ENCODE peak calls at places on chromosomes 11 and 22, in ten cellular contexts. X, N, E, L, A, W, M, U, V and Y are unnamed samples. For H3K4me1, the result is how much of the 10 kb centered on the place peaks cover.

GRCh38 chr11:45839204-45839603 is 8.1 kb upstream of the CRY2 start:
- DNase-seq in X (peak), N (no peak), E (no peak), L (no peak), A (no peak), W (no peak), M (no peak), U (no peak), V (no peak), Y (no peak)

GRCh38 chr11:11171854-11172253 is 181.2 kb downstream of the CSNK2A3 start:
- DNase-seq in X (no peak), N (no peak), E (no peak), L (peak), A (no peak), W (no peak), M (no peak), U (no peak), V (no peak), Y (peak)

GRCh38 chr22:50542416-50542927 is 3.2 kb upstream of the KLHDC7B start:
- DNase-seq in X (no peak), N (no peak), E (no peak), L (no peak), A (no peak), W (no peak), M (no peak), U (no peak), V (no peak), Y (no peak)

GRCh38 chr11:59562292-59562691 is 51.0 kb downstream of the OR4D9 start:
- DNase-seq in X (no peak), N (no peak), E (no peak), L (no peak), A (no peak), W (no peak), M (no peak), U (no peak), V (no peak), Y (no peak)

GRCh38 chr11:104968856-104969776 is 742 bp upstream of the CASP4 start:
- DNase-seq in X (peak), N (no peak), E (no peak), L (no peak), A (peak), W (no peak), M (peak), U (no peak), V (no peak), Y (no peak)

GRCh38 chr11:100672483-100673038 is 14.5 kb upstream of the ARHGAP42 start:
- DNase-seq in X (no peak), N (no peak), E (no peak), L (no peak), A (no peak), W (no peak), M (no peak), U (no peak), V (no peak), Y (no peak)

GRCh38 chr11:66549696-66550095 is 3.0 kb downstream of the ACTN3 start:
- DNase-seq in X (no peak), N (no peak), E (no peak), L (no peak), A (no peak), W (no peak), M (no peak), U (no peak), V (no peak), Y (no peak)

GRCh38 chr11:106724293-106724892 is 293.9 kb downstream of the GUCY1A2 start:
- DNase-seq in X (no peak), N (no peak), E (no peak), L (no peak), A (no peak), W (no peak), M (no peak), U (no peak), V (no peak), Y (no peak)

GRCh38 chr11:64262271-64263002 is 11.1 kb downstream of the PLCB3 start:
- DNase-seq in X (no peak), N (no peak), E (no peak), L (no peak), A (no peak), W (no peak), M (no peak), U (no peak), V (no peak), Y (no peak)

GRCh38 chr11:415640-416041 is 842 bp upstream of the SIGIRR start:
- DNase-seq in X (no peak), N (no peak), E (no peak), L (no peak), A (no peak), W (no peak), M (no peak), U (no peak), V (no peak), Y (no peak)

GRCh38 chr11:46564459-46564858 is 29.4 kb downstream of the AMBRA1 start:
- DNase-seq in X (no peak), N (no peak), E (no peak), L (no peak), A (no peak), W (no peak), M (no peak), U (no peak), V (no peak), Y (no peak)

GRCh38 chr22:45946805-45947600 is 30.0 kb downstream of the WNT7B start:
- DNase-seq in X (no peak), N (no peak), E (no peak), L (no peak), A (no peak), W (no peak), M (no peak), U (no peak), V (no peak), Y (no peak)

GRCh38 chr11:763549-764321 is 13.6 kb downstream of the GATD1 start:
- DNase-seq in X (no peak), N (no peak), E (no peak), L (no peak), A (no peak), W (no peak), M (no peak), U (no peak), V (no peak), Y (no peak)

GRCh38 chr22:19175602-19176174 is 2.8 kb downstream of the SLC25A1 start:
- DNase-seq in X (no peak), N (no peak), E (no peak), L (no peak), A (no peak), W (no peak), M (no peak), U (no peak), V (no peak), Y (no peak)
- H3K4me1 ChIP-seq in X (half or more), N (under half), E (half or more), L (under half), A (half or more), W (under half), M (half or more), U (under half), V (half or more), Y (under half)

GRCh38 chr11:122804161-122804560 is 34.1 kb upstream of the CRTAM start:
- DNase-seq in X (no peak), N (no peak), E (no peak), L (no peak), A (no peak), W (no peak), M (no peak), U (peak), V (no peak), Y (no peak)

GRCh38 chr11:122803716-122804115 is 34.6 kb upstream of the CRTAM start:
- DNase-seq in X (no peak), N (no peak), E (no peak), L (no peak), A (no peak), W (no peak), M (no peak), U (peak), V (no peak), Y (no peak)

GRCh38 chr11:122804796-122805195 is 33.5 kb upstream of the CRTAM start:
- DNase-seq in X (no peak), N (no peak), E (no peak), L (no peak), A (no peak), W (no peak), M (no peak), U (peak), V (no peak), Y (no peak)

GRCh38 chr11:122803306-122803705 is 35.0 kb upstream of the CRTAM start:
- DNase-seq in X (no peak), N (no peak), E (no peak), L (no peak), A (no peak), W (no peak), M (no peak), U (peak), V (no peak), Y (no peak)

DNA sequence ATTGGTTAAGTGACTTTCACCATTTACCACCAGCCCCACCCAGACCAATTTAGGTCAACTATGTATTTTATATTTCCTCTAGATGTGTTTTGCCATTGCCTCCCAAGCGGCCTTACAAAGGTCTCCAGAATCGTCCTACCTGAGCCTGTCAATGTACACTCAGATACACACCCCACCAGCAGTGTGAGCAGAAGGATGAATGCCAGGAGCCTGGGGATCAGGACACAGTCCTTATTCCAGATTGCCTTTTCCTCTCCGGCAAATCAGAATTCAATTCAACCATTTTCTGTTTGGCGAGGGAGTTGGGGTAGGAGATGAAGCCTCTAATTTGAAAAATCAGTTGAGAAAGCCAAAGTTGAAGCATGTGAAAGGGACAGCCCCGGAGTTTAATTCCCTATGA is 35.4 kb upstream of the CRTAM start:
- DNase-seq in X (no peak), N (no peak), E (no peak), L (no peak), A (no peak), W (no peak), M (no peak), U (no peak), V (no peak), Y (no peak)
- H3K27ac ChIP-seq in X (no peak), N (no peak), E (no peak), L (no peak), A (no peak), W (peak), M (no peak), U (peak), V (no peak), Y (no peak)

GRCh38 chr11:61497473-61497872 is 11.1 kb upstream of the LRRC10B start:
- DNase-seq in X (no peak), N (no peak), E (no peak), L (no peak), A (no peak), W (no peak), M (no peak), U (no peak), V (no peak), Y (no peak)

GRCh38 chr11:61497876-61498275 is 10.7 kb upstream of the LRRC10B start:
- DNase-seq in X (no peak), N (no peak), E (no peak), L (no peak), A (no peak), W (no peak), M (no peak), U (no peak), V (no peak), Y (no peak)

GRCh38 chr11:61495801-61496601 is 12.5 kb upstream of the LRRC10B start:
- DNase-seq in X (no peak), N (no peak), E (no peak), L (no peak), A (no peak), W (no peak), M (no peak), U (no peak), V (no peak), Y (no peak)

GRCh38 chr11:61498767-61499341 is 9.7 kb upstream of the LRRC10B start:
- DNase-seq in X (no peak), N (no peak), E (no peak), L (no peak), A (no peak), W (no peak), M (no peak), U (no peak), V (no peak), Y (no peak)

DNA sequence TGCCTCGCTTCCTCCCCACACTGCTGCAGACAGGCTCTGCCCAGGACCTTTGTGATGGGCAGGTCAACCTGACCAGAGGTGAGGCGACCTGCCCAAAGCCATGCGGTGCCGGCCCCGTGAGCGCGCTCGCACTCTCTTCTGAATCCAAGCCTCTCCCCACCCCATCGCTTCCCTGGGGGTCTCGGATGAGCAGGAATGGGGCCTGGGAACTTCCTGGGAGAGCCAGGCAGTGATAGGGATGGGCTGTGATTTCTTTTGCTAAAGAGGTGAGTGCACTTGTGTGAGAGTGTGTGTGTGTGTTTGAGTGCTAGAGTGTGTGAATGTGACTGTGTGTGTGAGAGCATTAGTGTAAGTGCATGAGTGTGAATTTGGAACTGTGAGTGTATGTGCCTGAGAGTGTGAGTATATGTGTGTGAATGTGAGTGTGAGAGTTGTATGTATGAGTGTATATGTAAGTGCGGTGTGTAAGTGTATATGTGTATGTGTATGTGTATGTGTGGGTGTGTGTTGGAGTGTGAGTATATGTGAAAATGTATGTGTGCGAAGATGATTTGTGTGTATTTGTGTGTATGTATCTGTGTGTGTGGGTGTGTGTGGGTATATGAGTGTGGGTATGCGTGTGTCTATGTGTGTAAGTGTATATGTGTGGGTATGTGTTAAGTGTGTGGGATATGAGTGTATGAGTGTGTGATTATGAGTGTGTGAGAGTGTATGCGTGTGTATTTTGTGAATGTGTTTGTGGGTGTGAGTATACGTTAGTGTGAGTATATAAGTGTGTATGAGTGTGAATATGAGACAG is 11.7 kb upstream of the LRRC10B start:
- DNase-seq in X (no peak), N (no peak), E (no peak), L (no peak), A (no peak), W (no peak), M (no peak), U (no peak), V (no peak), Y (no peak)
- H3K4me1 ChIP-seq in X (under half), N (under half), E (under half), L (under half), A (under half), W (under half), M (under half), U (under half), V (under half), Y (under half)

GRCh38 chr11:44094260-44094868 is 1.1 kb upstream of the EXT2 start:
- DNase-seq in X (peak), N (peak), E (peak), L (peak), A (no peak), W (peak), M (peak), U (peak), V (peak), Y (peak)

GRCh38 chr11:44101098-44101497 is 5.6 kb downstream of the EXT2 start:
- DNase-seq in X (no peak), N (no peak), E (no peak), L (no peak), A (no peak), W (no peak), M (no peak), U (no peak), V (no peak), Y (no peak)

GRCh38 chr11:44095506-44096359 is at the start of gene EXT2:
- DNase-seq in X (peak), N (peak), E (peak), L (peak), A (peak), W (peak), M (peak), U (peak), V (peak), Y (peak)

GRCh38 chr11:44097821-44098220 is 2.3 kb downstream of the EXT2 start:
- DNase-seq in X (no peak), N (no peak), E (no peak), L (no peak), A (no peak), W (no peak), M (no peak), U (no peak), V (no peak), Y (no peak)

GRCh38 chr11:44096360-44097188 is 1.1 kb downstream of the EXT2 start:
- DNase-seq in X (no peak), N (no peak), E (no peak), L (no peak), A (no peak), W (no peak), M (no peak), U (no peak), V (no peak), Y (no peak)
- H3K27ac ChIP-seq in X (peak), N (peak), E (no peak), L (peak), A (peak), W (no peak), M (no peak), U (peak), V (peak), Y (peak)

DNA sequence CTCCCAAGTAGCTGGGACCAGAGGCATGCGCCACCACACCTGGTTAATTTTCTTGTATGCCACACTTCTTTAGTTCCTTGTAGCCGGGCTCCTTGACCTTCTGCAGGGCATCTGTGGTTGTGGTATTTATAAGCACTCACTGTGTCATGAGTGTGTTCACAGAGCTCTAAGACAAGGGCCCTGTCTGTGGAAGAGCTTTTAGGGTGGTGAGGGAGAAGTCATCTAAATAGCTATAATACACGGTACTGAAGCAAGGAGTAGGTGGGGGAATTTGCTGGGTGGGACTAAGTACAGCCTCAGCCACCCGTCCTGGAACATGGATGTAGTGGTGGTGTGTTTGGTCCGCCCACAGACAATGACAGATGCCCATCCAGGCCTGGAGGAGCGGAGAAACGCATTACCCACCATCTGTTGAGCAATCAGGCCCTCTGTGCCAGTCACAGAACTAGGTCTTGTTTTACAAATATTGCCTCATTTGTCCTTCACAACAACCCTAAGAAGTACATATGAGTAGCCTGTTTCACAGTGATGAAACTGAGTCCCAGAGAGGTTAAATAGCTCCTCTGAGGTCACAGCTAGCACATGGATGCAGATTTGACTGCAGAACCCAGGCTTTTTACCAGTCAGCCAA is 10.1 kb downstream of the ACO2 start:
- DNase-seq in X (peak), N (no peak), E (peak), L (no peak), A (no peak), W (no peak), M (no peak), U (no peak), V (no peak), Y (no peak)
- H3K4me1 ChIP-seq in X (half or more), N (under half), E (under half), L (under half), A (half or more), W (under half), M (half or more), U (under half), V (under half), Y (under half)